ENCODE peak calls at places on chromosomes 6 and 20, in eight cellular contexts. One of them, this sample, is unnamed.

GRCh38 chr6:155958550-155958949 is 502.9 kb upstream of the NOX3 start:
- DNase-seq in SHP77: no peak
- DNase-seq in NCI-H1694: no peak
- DNase-seq in posterior vena cava: no peak
- DNase-seq in T-cell: no peak
- DNase-seq in GM04504: no peak
- DNase-seq in frontal cortex: no peak
- DNase-seq in stimulated activated CD4-positive, alpha-beta T cell treated with anti-CD3 and anti-CD28 coated beads, Interleukin-15, amount 100 ng/mL, for 1 hour: no peak
- DNase-seq in this sample: no peak

GRCh38 chr20:34016736-34017135 is 23.0 kb downstream of the RALY start:
- DNase-seq in T-cell: no peak
- DNase-seq in stimulated activated CD4-positive, alpha-beta T cell treated with anti-CD3 and anti-CD28 coated beads, Interleukin-15, amount 100 ng/mL, for 1 hour: no peak
- DNase-seq in GM04504: no peak
- DNase-seq in frontal cortex: no peak
- DNase-seq in posterior vena cava: no peak
- DNase-seq in NCI-H1694: no peak
- DNase-seq in SHP77: no peak
- DNase-seq in this sample: no peak

GRCh38 chr6:3831741-3832530 is 17.2 kb upstream of the FAM50B start:
- DNase-seq in frontal cortex: no peak
- DNase-seq in NCI-H1694: no peak
- DNase-seq in posterior vena cava: no peak
- DNase-seq in GM04504: no peak
- DNase-seq in stimulated activated CD4-positive, alpha-beta T cell treated with anti-CD3 and anti-CD28 coated beads, Interleukin-15, amount 100 ng/mL, for 1 hour: no peak
- DNase-seq in T-cell: no peak
- DNase-seq in SHP77: no peak
- DNase-seq in this sample: no peak

GRCh38 chr6:150448221-150448620 is 79.4 kb downstream of the IYD start:
- DNase-seq in T-cell: no peak
- DNase-seq in SHP77: no peak
- DNase-seq in frontal cortex: no peak
- DNase-seq in NCI-H1694: no peak
- DNase-seq in posterior vena cava: no peak
- DNase-seq in GM04504: no peak
- DNase-seq in stimulated activated CD4-positive, alpha-beta T cell treated with anti-CD3 and anti-CD28 coated beads, Interleukin-15, amount 100 ng/mL, for 1 hour: no peak
- DNase-seq in this sample: no peak

GRCh38 chr6:44061375-44062104 is 65.7 kb downstream of the MRPL14 start:
- DNase-seq in T-cell: no peak
- DNase-seq in stimulated activated CD4-positive, alpha-beta T cell treated with anti-CD3 and anti-CD28 coated beads, Interleukin-15, amount 100 ng/mL, for 1 hour: no peak
- DNase-seq in GM04504: no peak
- DNase-seq in frontal cortex: no peak
- DNase-seq in posterior vena cava: no peak
- DNase-seq in SHP77: no peak
- DNase-seq in NCI-H1694: no peak
- DNase-seq in this sample: no peak

GRCh38 chr6:152110878-152111820 is 303.7 kb downstream of the ESR1 start:
- DNase-seq in GM04504: no peak
- DNase-seq in SHP77: no peak
- DNase-seq in NCI-H1694: no peak
- DNase-seq in stimulated activated CD4-positive, alpha-beta T cell treated with anti-CD3 and anti-CD28 coated beads, Interleukin-15, amount 100 ng/mL, for 1 hour: no peak
- DNase-seq in posterior vena cava: no peak
- DNase-seq in frontal cortex: no peak
- DNase-seq in T-cell: no peak
- DNase-seq in this sample: no peak

GRCh38 chr6:4608361-4609115 is 167.7 kb upstream of the CDYL start:
- DNase-seq in posterior vena cava: no peak
- DNase-seq in stimulated activated CD4-positive, alpha-beta T cell treated with anti-CD3 and anti-CD28 coated beads, Interleukin-15, amount 100 ng/mL, for 1 hour: no peak
- DNase-seq in T-cell: no peak
- DNase-seq in NCI-H1694: peak
- DNase-seq in frontal cortex: no peak
- DNase-seq in GM04504: no peak
- DNase-seq in SHP77: peak
- DNase-seq in this sample: no peak

GRCh38 chr6:84902354-84902928 is 138.0 kb upstream of the TBX18 start:
- DNase-seq in NCI-H1694: no peak
- DNase-seq in frontal cortex: no peak
- DNase-seq in T-cell: no peak
- DNase-seq in stimulated activated CD4-positive, alpha-beta T cell treated with anti-CD3 and anti-CD28 coated beads, Interleukin-15, amount 100 ng/mL, for 1 hour: no peak
- DNase-seq in SHP77: no peak
- DNase-seq in posterior vena cava: no peak
- DNase-seq in GM04504: no peak
- DNase-seq in this sample: no peak

GRCh38 chr6:42710316-42710715 is 12.1 kb downstream of the PRPH2 start:
- DNase-seq in GM04504: no peak
- DNase-seq in T-cell: no peak
- DNase-seq in stimulated activated CD4-positive, alpha-beta T cell treated with anti-CD3 and anti-CD28 coated beads, Interleukin-15, amount 100 ng/mL, for 1 hour: no peak
- DNase-seq in posterior vena cava: no peak
- DNase-seq in frontal cortex: no peak
- DNase-seq in NCI-H1694: no peak
- DNase-seq in SHP77: no peak
- DNase-seq in this sample: no peak

GRCh38 chr6:55818482-55818881 is 56.9 kb downstream of the BMP5 start:
- DNase-seq in stimulated activated CD4-positive, alpha-beta T cell treated with anti-CD3 and anti-CD28 coated beads, Interleukin-15, amount 100 ng/mL, for 1 hour: no peak
- DNase-seq in GM04504: no peak
- DNase-seq in T-cell: no peak
- DNase-seq in frontal cortex: no peak
- DNase-seq in SHP77: no peak
- DNase-seq in posterior vena cava: no peak
- DNase-seq in NCI-H1694: no peak
- DNase-seq in this sample: no peak

GRCh38 chr6:22913612-22914011 is 344.2 kb downstream of the HDGFL1 start:
- DNase-seq in GM04504: no peak
- DNase-seq in T-cell: no peak
- DNase-seq in frontal cortex: no peak
- DNase-seq in stimulated activated CD4-positive, alpha-beta T cell treated with anti-CD3 and anti-CD28 coated beads, Interleukin-15, amount 100 ng/mL, for 1 hour: no peak
- DNase-seq in NCI-H1694: no peak
- DNase-seq in SHP77: no peak
- DNase-seq in posterior vena cava: no peak
- DNase-seq in this sample: no peak

GRCh38 chr20:19974621-19975435 is 42.3 kb upstream of the NAA20 start:
- DNase-seq in stimulated activated CD4-positive, alpha-beta T cell treated with anti-CD3 and anti-CD28 coated beads, Interleukin-15, amount 100 ng/mL, for 1 hour: no peak
- DNase-seq in SHP77: no peak
- DNase-seq in frontal cortex: peak
- DNase-seq in T-cell: no peak
- DNase-seq in posterior vena cava: peak
- DNase-seq in NCI-H1694: peak
- DNase-seq in GM04504: peak
- DNase-seq in this sample: peak

GRCh38 chr6:16737389-16737788 is 23.9 kb downstream of the ATXN1 start:
- DNase-seq in GM04504: no peak
- DNase-seq in frontal cortex: no peak
- DNase-seq in SHP77: no peak
- DNase-seq in posterior vena cava: no peak
- DNase-seq in T-cell: no peak
- DNase-seq in stimulated activated CD4-positive, alpha-beta T cell treated with anti-CD3 and anti-CD28 coated beads, Interleukin-15, amount 100 ng/mL, for 1 hour: no peak
- DNase-seq in NCI-H1694: no peak
- DNase-seq in this sample: no peak